ENCODE peak calls at places on chromosomes 16 and 17, in six cellular contexts. One of them, this sample, is unnamed.

GRCh38 chr16:69669577-69669976 is 56.8 kb downstream of the NQO1 start:
- DNase-seq in NB4: no peak
- DNase-seq in heart right ventricle: no peak
- DNase-seq in PC-3: no peak
- DNase-seq in WTC11: no peak
- DNase-seq in RWPE1: no peak
- DNase-seq in this sample: no peak

GRCh38 chr17:8250101-8250500 is 1.0 kb downstream of the PFAS start:
- DNase-seq in NB4: no peak
- DNase-seq in heart right ventricle: no peak
- DNase-seq in PC-3: peak
- DNase-seq in WTC11: no peak
- DNase-seq in RWPE1: no peak
- DNase-seq in this sample: no peak

GRCh38 chr17:27247071-27247957 is 46.6 kb upstream of the WSB1 start:
- DNase-seq in NB4: peak
- DNase-seq in heart right ventricle: peak
- DNase-seq in PC-3: peak
- DNase-seq in WTC11: no peak
- DNase-seq in RWPE1: no peak
- DNase-seq in this sample: no peak

GRCh38 chr17:59361386-59361785 is 29.9 kb downstream of the YPEL2 start:
- DNase-seq in NB4: peak
- DNase-seq in heart right ventricle: no peak
- DNase-seq in PC-3: peak
- DNase-seq in WTC11: no peak
- DNase-seq in RWPE1: no peak
- DNase-seq in this sample: peak

GRCh38 chr16:22938647-22939046 is 124.7 kb downstream of the HS3ST2 start:
- DNase-seq in NB4: no peak
- DNase-seq in heart right ventricle: no peak
- DNase-seq in PC-3: peak
- DNase-seq in WTC11: no peak
- DNase-seq in RWPE1: no peak
- DNase-seq in this sample: no peak

GRCh38 chr16:67544329-67544841 is 15.8 kb downstream of the RIPOR1 start:
- DNase-seq in NB4: no peak
- DNase-seq in heart right ventricle: no peak
- DNase-seq in PC-3: no peak
- DNase-seq in WTC11: no peak
- DNase-seq in RWPE1: no peak
- DNase-seq in this sample: no peak

GRCh38 chr16:85628651-85629050 is 15.5 kb downstream of the GSE1 start:
- DNase-seq in NB4: peak
- DNase-seq in heart right ventricle: no peak
- DNase-seq in PC-3: no peak
- DNase-seq in WTC11: no peak
- DNase-seq in RWPE1: no peak
- DNase-seq in this sample: peak

GRCh38 chr16:24844101-24845030 is 1.4 kb upstream of the SLC5A11 start:
- DNase-seq in NB4: no peak
- DNase-seq in heart right ventricle: no peak
- DNase-seq in PC-3: peak
- DNase-seq in WTC11: no peak
- DNase-seq in RWPE1: peak
- DNase-seq in this sample: no peak

GRCh38 chr17:62780273-62780672 is 27.8 kb downstream of the MARCHF10 start:
- DNase-seq in NB4: no peak
- DNase-seq in heart right ventricle: peak
- DNase-seq in PC-3: peak
- DNase-seq in WTC11: no peak
- DNase-seq in RWPE1: no peak
- DNase-seq in this sample: no peak

GRCh38 chr17:79997004-79997673 is 38.5 kb downstream of the TBC1D16 start:
- DNase-seq in NB4: peak
- DNase-seq in heart right ventricle: no peak
- DNase-seq in PC-3: no peak
- DNase-seq in WTC11: no peak
- DNase-seq in RWPE1: no peak
- DNase-seq in this sample: peak

GRCh38 chr16:71863995-71864394 is 18.2 kb downstream of the ATXN1L start:
- DNase-seq in NB4: no peak
- DNase-seq in heart right ventricle: no peak
- DNase-seq in PC-3: no peak
- DNase-seq in WTC11: no peak
- DNase-seq in RWPE1: no peak
- DNase-seq in this sample: no peak

GRCh38 chr17:49434821-49435581 is 20.3 kb upstream of the PHB1 start:
- DNase-seq in NB4: peak
- DNase-seq in heart right ventricle: peak
- DNase-seq in PC-3: peak
- DNase-seq in WTC11: peak
- DNase-seq in RWPE1: peak
- DNase-seq in this sample: peak

GRCh38 chr16:67652578-67653130 is 7.4 kb downstream of the ACD start:
- DNase-seq in NB4: peak
- DNase-seq in heart right ventricle: no peak
- DNase-seq in PC-3: peak
- DNase-seq in WTC11: peak
- DNase-seq in RWPE1: peak
- DNase-seq in this sample: no peak

GRCh38 chr17:3771140-3771539 is 29.8 kb downstream of the ITGAE start:
- DNase-seq in NB4: peak
- DNase-seq in heart right ventricle: no peak
- DNase-seq in PC-3: no peak
- DNase-seq in WTC11: no peak
- DNase-seq in RWPE1: no peak
- DNase-seq in this sample: peak

GRCh38 chr16:74601131-74601871 is 5.6 kb downstream of the GLG1 start:
- DNase-seq in NB4: peak
- DNase-seq in heart right ventricle: no peak
- DNase-seq in PC-3: peak
- DNase-seq in WTC11: no peak
- DNase-seq in RWPE1: peak
- DNase-seq in this sample: peak

GRCh38 chr17:1365445-1366039 is 34.5 kb downstream of the YWHAE start:
- DNase-seq in NB4: peak
- DNase-seq in heart right ventricle: peak
- DNase-seq in PC-3: peak
- DNase-seq in WTC11: peak
- DNase-seq in RWPE1: peak
- DNase-seq in this sample: peak

GRCh38 chr17:37701424-37702020 is 43.3 kb downstream of the HNF1B start:
- DNase-seq in NB4: peak
- DNase-seq in heart right ventricle: no peak
- DNase-seq in PC-3: peak
- DNase-seq in WTC11: peak
- DNase-seq in RWPE1: no peak
- DNase-seq in this sample: peak

GRCh38 chr17:43834106-43834505 is 1.2 kb upstream of the MPP3 start:
- DNase-seq in NB4: peak
- DNase-seq in heart right ventricle: no peak
- DNase-seq in PC-3: peak
- DNase-seq in WTC11: no peak
- DNase-seq in RWPE1: no peak
- DNase-seq in this sample: no peak

GRCh38 chr16:88649195-88649923 is 1.5 kb downstream of the CYBA start:
- DNase-seq in NB4: peak
- DNase-seq in heart right ventricle: no peak
- DNase-seq in PC-3: no peak
- DNase-seq in WTC11: no peak
- DNase-seq in RWPE1: no peak
- DNase-seq in this sample: no peak

GRCh38 chr17:42016411-42016831 is 818 bp downstream of the DNAJC7 start:
- DNase-seq in NB4: no peak
- DNase-seq in heart right ventricle: no peak
- DNase-seq in PC-3: no peak
- DNase-seq in WTC11: no peak
- DNase-seq in RWPE1: no peak
- DNase-seq in this sample: peak

GRCh38 chr16:51243836-51244483 is 92.9 kb upstream of the SALL1 start:
- DNase-seq in NB4: no peak
- DNase-seq in heart right ventricle: no peak
- DNase-seq in PC-3: no peak
- DNase-seq in WTC11: no peak
- DNase-seq in RWPE1: peak
- DNase-seq in this sample: no peak

GRCh38 chr16:68235882-68236803 is at the start of gene ESRP2:
- DNase-seq in NB4: no peak
- DNase-seq in heart right ventricle: no peak
- DNase-seq in PC-3: peak
- DNase-seq in WTC11: peak
- DNase-seq in RWPE1: peak
- DNase-seq in this sample: peak

GRCh38 chr16:75322706-75323105 is 71.3 kb upstream of the BCAR1 start:
- DNase-seq in NB4: no peak
- DNase-seq in heart right ventricle: no peak
- DNase-seq in PC-3: peak
- DNase-seq in WTC11: no peak
- DNase-seq in RWPE1: no peak
- DNase-seq in this sample: no peak

GRCh38 chr16:68356249-68356918 is 45.6 kb downstream of the PRMT7 start:
- DNase-seq in NB4: peak
- DNase-seq in heart right ventricle: no peak
- DNase-seq in PC-3: no peak
- DNase-seq in WTC11: no peak
- DNase-seq in RWPE1: no peak
- DNase-seq in this sample: peak

GRCh38 chr16:53768593-53768992 is 64.6 kb downstream of the FTO start:
- DNase-seq in NB4: peak
- DNase-seq in heart right ventricle: no peak
- DNase-seq in PC-3: peak
- DNase-seq in WTC11: no peak
- DNase-seq in RWPE1: peak
- DNase-seq in this sample: peak

GRCh38 chr16:76854234-76854633 is 336.8 kb upstream of the MON1B start:
- DNase-seq in NB4: no peak
- DNase-seq in heart right ventricle: no peak
- DNase-seq in PC-3: peak
- DNase-seq in WTC11: no peak
- DNase-seq in RWPE1: no peak
- DNase-seq in this sample: no peak

GRCh38 chr17:63835167-63835720 is 7.2 kb downstream of the SMARCD2 start:
- DNase-seq in NB4: no peak
- DNase-seq in heart right ventricle: no peak
- DNase-seq in PC-3: no peak
- DNase-seq in WTC11: no peak
- DNase-seq in RWPE1: no peak
- DNase-seq in this sample: no peak

GRCh38 chr17:19718613-19719364 is 2.4 kb upstream of the SLC47A2 start:
- DNase-seq in NB4: peak
- DNase-seq in heart right ventricle: no peak
- DNase-seq in PC-3: peak
- DNase-seq in WTC11: peak
- DNase-seq in RWPE1: no peak
- DNase-seq in this sample: no peak

GRCh38 chr17:30956764-30957374 is 14.0 kb upstream of the RNF135 start:
- DNase-seq in NB4: no peak
- DNase-seq in heart right ventricle: peak
- DNase-seq in PC-3: no peak
- DNase-seq in WTC11: no peak
- DNase-seq in RWPE1: no peak
- DNase-seq in this sample: no peak

GRCh38 chr17:34981538-34982241 is 1.4 kb downstream of the LIG3 start:
- DNase-seq in NB4: peak
- DNase-seq in heart right ventricle: no peak
- DNase-seq in PC-3: no peak
- DNase-seq in WTC11: no peak
- DNase-seq in RWPE1: no peak
- DNase-seq in this sample: no peak

DNA sequence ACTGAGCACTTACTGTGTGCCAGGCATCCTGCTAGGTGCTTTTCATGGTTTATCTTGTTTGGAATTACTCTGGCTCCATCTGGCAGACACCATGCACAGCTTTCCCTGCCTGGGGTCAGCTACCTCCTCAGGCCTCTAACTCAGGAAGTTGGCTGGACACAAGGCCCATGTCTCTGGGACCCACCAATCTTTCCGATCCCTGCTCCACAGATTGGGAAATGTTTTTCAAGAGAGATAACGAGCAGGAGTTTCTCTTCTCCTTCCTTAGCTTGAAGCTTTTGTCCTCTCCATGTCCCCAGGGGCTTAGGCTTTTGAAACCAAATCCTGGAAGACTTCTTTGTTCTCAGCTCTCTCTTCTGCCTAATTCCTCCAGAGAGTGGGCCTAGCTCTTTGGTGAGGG is 11.5 kb upstream of the ELAC2 start:
- DNase-seq in NB4: no peak
- DNase-seq in heart right ventricle: no peak
- DNase-seq in PC-3: no peak
- DNase-seq in WTC11: no peak
- DNase-seq in RWPE1: no peak
- DNase-seq in this sample: no peak
- TF ChIP-seq CTCF in NB4: no peak
- TF ChIP-seq CTCF in heart right ventricle: no peak
- TF ChIP-seq CTCF in PC-3: no peak
- TF ChIP-seq CTCF in WTC11: no peak
- TF ChIP-seq CTCF in RWPE1: no peak
- TF ChIP-seq CTCF in this sample: no peak

DNA sequence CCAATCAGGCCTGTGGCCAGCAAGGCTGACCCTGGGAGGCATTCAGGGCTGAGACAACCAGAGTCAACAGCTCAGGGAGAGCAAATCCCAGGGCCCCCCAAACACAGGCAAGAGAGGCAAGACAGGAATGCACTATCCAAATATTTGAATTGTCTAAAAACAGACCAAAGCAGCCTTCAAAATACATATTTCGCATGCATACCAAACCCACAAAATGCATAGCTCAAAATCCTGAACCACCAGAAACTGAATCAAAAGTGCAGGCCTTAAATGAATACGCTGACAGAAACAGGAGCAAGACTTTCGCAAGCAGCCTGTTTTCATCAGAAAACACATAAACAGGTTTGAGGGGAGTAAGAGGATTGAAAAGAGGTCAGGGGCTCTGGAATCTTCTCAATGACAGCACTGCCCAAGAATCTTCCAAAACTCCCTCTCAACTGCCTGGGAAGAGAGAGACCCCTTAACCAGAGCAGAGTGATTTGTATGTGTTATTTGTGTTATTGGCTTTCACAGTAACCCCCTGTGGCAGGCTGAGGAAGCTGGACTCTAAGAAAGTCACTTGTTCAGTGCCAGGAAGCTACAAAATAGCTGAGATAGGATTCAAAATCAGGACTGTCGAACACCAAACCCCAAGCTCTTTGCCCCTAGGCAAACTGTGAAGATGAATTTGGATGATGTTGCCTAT is 213.5 kb upstream of the CDH5 start:
- DNase-seq in NB4: no peak
- DNase-seq in heart right ventricle: no peak
- DNase-seq in PC-3: no peak
- DNase-seq in WTC11: no peak
- DNase-seq in RWPE1: no peak
- DNase-seq in this sample: no peak
- TF ChIP-seq CTCF in NB4: no peak
- TF ChIP-seq CTCF in heart right ventricle: no peak
- TF ChIP-seq CTCF in PC-3: no peak
- TF ChIP-seq CTCF in WTC11: no peak
- TF ChIP-seq CTCF in RWPE1: no peak
- TF ChIP-seq CTCF in this sample: no peak

GRCh38 chr17:2401426-2402221 is 764 bp upstream of the MNT start:
- DNase-seq in NB4: peak
- DNase-seq in heart right ventricle: peak
- DNase-seq in PC-3: peak
- DNase-seq in WTC11: peak
- DNase-seq in RWPE1: peak
- DNase-seq in this sample: peak
- TF ChIP-seq CTCF in NB4: no peak
- TF ChIP-seq CTCF in heart right ventricle: no peak
- TF ChIP-seq CTCF in PC-3: no peak
- TF ChIP-seq CTCF in WTC11: no peak
- TF ChIP-seq CTCF in RWPE1: no peak
- TF ChIP-seq CTCF in this sample: no peak

GRCh38 chr17:40070644-40070894 is 7.8 kb downstream of the THRA start:
- DNase-seq in NB4: peak
- DNase-seq in heart right ventricle: peak
- DNase-seq in PC-3: no peak
- DNase-seq in WTC11: no peak
- DNase-seq in RWPE1: no peak
- DNase-seq in this sample: no peak
- TF ChIP-seq CTCF in NB4: no peak
- TF ChIP-seq CTCF in heart right ventricle: no peak
- TF ChIP-seq CTCF in PC-3: no peak
- TF ChIP-seq CTCF in WTC11: no peak
- TF ChIP-seq CTCF in RWPE1: no peak
- TF ChIP-seq CTCF in this sample: no peak

This sample was measured in activated CD8-positive, alpha-beta T cell treated with anti-CD3 and anti-CD28 coated beads for 36 hours.